ENCODE peak calls at places on chromosomes 1 and 21, in six cellular contexts. One of them, this sample, is unnamed.

GRCh38 chr1:164560076-164560475 is 1.1 kb downstream of the PBX1 start:
- DNase-seq in astrocyte of the spinal cord: peak; percentile 49
- DNase-seq in NCI-H1092: no peak
- DNase-seq in heart left ventricle: no peak
- DNase-seq in cerebellum: no peak
- DNase-seq in NCI-H1436 treated with DMSO at 0.1 percent for 48 hours: no peak
- DNase-seq in this sample: no peak

GRCh38 chr1:200880212-200880611 is 7.4 kb downstream of the GPR25 start:
- DNase-seq in astrocyte of the spinal cord: no peak
- DNase-seq in NCI-H1092: no peak
- DNase-seq in heart left ventricle: no peak
- DNase-seq in cerebellum: no peak
- DNase-seq in NCI-H1436 treated with DMSO at 0.1 percent for 48 hours: no peak
- DNase-seq in this sample: no peak

GRCh38 chr1:166865931-166866330 is 10.1 kb downstream of the TADA1 start:
- DNase-seq in astrocyte of the spinal cord: no peak
- DNase-seq in NCI-H1092: no peak
- DNase-seq in heart left ventricle: no peak
- DNase-seq in cerebellum: no peak
- DNase-seq in NCI-H1436 treated with DMSO at 0.1 percent for 48 hours: no peak
- DNase-seq in this sample: no peak

GRCh38 chr1:49527606-49528305 is 496.0 kb downstream of the AGBL4 start:
- DNase-seq in astrocyte of the spinal cord: no peak
- DNase-seq in NCI-H1092: no peak
- DNase-seq in heart left ventricle: no peak
- DNase-seq in cerebellum: no peak
- DNase-seq in NCI-H1436 treated with DMSO at 0.1 percent for 48 hours: no peak
- DNase-seq in this sample: no peak

GRCh38 chr1:245997471-245998258 is 509.4 kb downstream of the SMYD3 start:
- DNase-seq in astrocyte of the spinal cord: peak; percentile 72
- DNase-seq in NCI-H1092: no peak
- DNase-seq in heart left ventricle: peak; percentile 66
- DNase-seq in cerebellum: peak; percentile 34
- DNase-seq in NCI-H1436 treated with DMSO at 0.1 percent for 48 hours: no peak
- DNase-seq in this sample: no peak

GRCh38 chr21:25735221-25735894 is 586 bp downstream of the GABPA start:
- DNase-seq in astrocyte of the spinal cord: peak; percentile 94
- DNase-seq in NCI-H1092: peak; percentile 91
- DNase-seq in heart left ventricle: peak; percentile 94
- DNase-seq in cerebellum: peak; percentile 86
- DNase-seq in NCI-H1436 treated with DMSO at 0.1 percent for 48 hours: no peak
- DNase-seq in this sample: peak; percentile 95

GRCh38 chr21:41926068-41926806 is 27.6 kb downstream of the C2CD2 start:
- DNase-seq in astrocyte of the spinal cord: peak; percentile 73
- DNase-seq in NCI-H1092: no peak
- DNase-seq in heart left ventricle: no peak
- DNase-seq in cerebellum: no peak
- DNase-seq in NCI-H1436 treated with DMSO at 0.1 percent for 48 hours: no peak
- DNase-seq in this sample: no peak

GRCh38 chr1:235199441-235199840 is 38.4 kb upstream of the RBM34 start:
- DNase-seq in astrocyte of the spinal cord: peak; percentile 72
- DNase-seq in NCI-H1092: no peak
- DNase-seq in heart left ventricle: no peak
- DNase-seq in cerebellum: peak; percentile 17
- DNase-seq in NCI-H1436 treated with DMSO at 0.1 percent for 48 hours: no peak
- DNase-seq in this sample: no peak

GRCh38 chr1:221794079-221794670 is 52.3 kb upstream of the DUSP10 start:
- DNase-seq in astrocyte of the spinal cord: peak; percentile 45
- DNase-seq in NCI-H1092: no peak
- DNase-seq in heart left ventricle: no peak
- DNase-seq in cerebellum: no peak
- DNase-seq in NCI-H1436 treated with DMSO at 0.1 percent for 48 hours: no peak
- DNase-seq in this sample: no peak

GRCh38 chr1:6180215-6180577 is at the start of gene CHD5:
- DNase-seq in astrocyte of the spinal cord: no peak
- DNase-seq in NCI-H1092: peak; percentile 68
- DNase-seq in heart left ventricle: no peak
- DNase-seq in cerebellum: peak; percentile 80
- DNase-seq in NCI-H1436 treated with DMSO at 0.1 percent for 48 hours: no peak
- DNase-seq in this sample: no peak

GRCh38 chr1:225914391-225914790 is 9.7 kb downstream of the PYCR2 start:
- DNase-seq in astrocyte of the spinal cord: no peak
- DNase-seq in NCI-H1092: no peak
- DNase-seq in heart left ventricle: no peak
- DNase-seq in cerebellum: no peak
- DNase-seq in NCI-H1436 treated with DMSO at 0.1 percent for 48 hours: no peak
- DNase-seq in this sample: no peak

GRCh38 chr1:147334292-147334691 is 91.8 kb downstream of the CHD1L start:
- DNase-seq in astrocyte of the spinal cord: no peak
- DNase-seq in NCI-H1092: no peak
- DNase-seq in heart left ventricle: no peak
- DNase-seq in cerebellum: no peak
- DNase-seq in NCI-H1436 treated with DMSO at 0.1 percent for 48 hours: peak; percentile 65
- DNase-seq in this sample: no peak

GRCh38 chr1:27544818-27545612 is 55.0 kb upstream of the WASF2 start:
- DNase-seq in astrocyte of the spinal cord: peak; percentile 62
- DNase-seq in NCI-H1092: no peak
- DNase-seq in heart left ventricle: no peak
- DNase-seq in cerebellum: peak; percentile 80
- DNase-seq in NCI-H1436 treated with DMSO at 0.1 percent for 48 hours: no peak
- DNase-seq in this sample: peak; percentile 87

GRCh38 chr1:59098668-59099067 is 198.2 kb upstream of the FGGY start:
- DNase-seq in astrocyte of the spinal cord: no peak
- DNase-seq in NCI-H1092: no peak
- DNase-seq in heart left ventricle: no peak
- DNase-seq in cerebellum: no peak
- DNase-seq in NCI-H1436 treated with DMSO at 0.1 percent for 48 hours: no peak
- DNase-seq in this sample: no peak

GRCh38 chr1:174942547-174943255 is 57.0 kb upstream of the CACYBP start:
- DNase-seq in astrocyte of the spinal cord: no peak
- DNase-seq in NCI-H1092: no peak
- DNase-seq in heart left ventricle: no peak
- DNase-seq in cerebellum: no peak
- DNase-seq in NCI-H1436 treated with DMSO at 0.1 percent for 48 hours: no peak
- DNase-seq in this sample: no peak

GRCh38 chr1:169701261-169701802 is 10.1 kb downstream of the SELL start:
- DNase-seq in astrocyte of the spinal cord: no peak
- DNase-seq in NCI-H1092: no peak
- DNase-seq in heart left ventricle: no peak
- DNase-seq in cerebellum: no peak
- DNase-seq in NCI-H1436 treated with DMSO at 0.1 percent for 48 hours: no peak
- DNase-seq in this sample: no peak

GRCh38 chr1:11845641-11846335 is 1.8 kb downstream of the NPPA start:
- DNase-seq in astrocyte of the spinal cord: peak; percentile 27
- DNase-seq in NCI-H1092: no peak
- DNase-seq in heart left ventricle: no peak
- DNase-seq in cerebellum: no peak
- DNase-seq in NCI-H1436 treated with DMSO at 0.1 percent for 48 hours: no peak
- DNase-seq in this sample: no peak

GRCh38 chr1:10667815-10668214 is 128.6 kb downstream of the CASZ1 start:
- DNase-seq in astrocyte of the spinal cord: no peak
- DNase-seq in NCI-H1092: no peak
- DNase-seq in heart left ventricle: no peak
- DNase-seq in cerebellum: no peak
- DNase-seq in NCI-H1436 treated with DMSO at 0.1 percent for 48 hours: no peak
- DNase-seq in this sample: no peak

GRCh38 chr1:91707114-91707889 is 178.6 kb downstream of the TGFBR3 start:
- DNase-seq in astrocyte of the spinal cord: no peak
- DNase-seq in NCI-H1092: no peak
- DNase-seq in heart left ventricle: peak; percentile 65
- DNase-seq in cerebellum: no peak
- DNase-seq in NCI-H1436 treated with DMSO at 0.1 percent for 48 hours: no peak
- DNase-seq in this sample: no peak

GRCh38 chr1:84089470-84090261 is 54.4 kb upstream of the PRKACB start:
- DNase-seq in astrocyte of the spinal cord: peak; percentile 38
- DNase-seq in NCI-H1092: no peak
- DNase-seq in heart left ventricle: no peak
- DNase-seq in cerebellum: no peak
- DNase-seq in NCI-H1436 treated with DMSO at 0.1 percent for 48 hours: no peak
- DNase-seq in this sample: no peak

GRCh38 chr1:93701619-93702018 is 20.0 kb upstream of the BCAR3 start:
- DNase-seq in astrocyte of the spinal cord: peak; percentile 98
- DNase-seq in NCI-H1092: no peak
- DNase-seq in heart left ventricle: no peak
- DNase-seq in cerebellum: no peak
- DNase-seq in NCI-H1436 treated with DMSO at 0.1 percent for 48 hours: no peak
- DNase-seq in this sample: no peak

GRCh38 chr1:30058966-30059365 is 664.4 kb downstream of the MATN1 start:
- DNase-seq in astrocyte of the spinal cord: peak; percentile 85
- DNase-seq in NCI-H1092: no peak
- DNase-seq in heart left ventricle: no peak
- DNase-seq in cerebellum: no peak
- DNase-seq in NCI-H1436 treated with DMSO at 0.1 percent for 48 hours: no peak
- DNase-seq in this sample: no peak

GRCh38 chr1:3188150-3188971 is 119.4 kb downstream of the PRDM16 start:
- DNase-seq in astrocyte of the spinal cord: no peak
- DNase-seq in NCI-H1092: no peak
- DNase-seq in heart left ventricle: no peak
- DNase-seq in cerebellum: no peak
- DNase-seq in NCI-H1436 treated with DMSO at 0.1 percent for 48 hours: no peak
- DNase-seq in this sample: no peak